ENCODE peak calls at places on chromosomes 1 and 21, in nine cellular contexts. A is neural progenitor cell, G is stomach, Y is HL-60, P is AG09309, S is astrocyte of the spinal cord, V is BJ, H is tibial nerve, E is kidney epithelial cell. N is an unnamed sample.

GRCh38 chr1:186008920-186009737 is 274.9 kb downstream of the HMCN1 start:
- DNase-seq in A (no peak), G (no peak), Y (no peak), P (no peak), S (peak; percentile 66), V (no peak), H (no peak), E (no peak), N (peak; percentile 78)

GRCh38 chr1:45512641-45513054 is 9.0 kb downstream of the PRDX1 start:
- DNase-seq in A (peak; percentile 84), G (peak; percentile 73), Y (no peak), P (no peak), S (peak; percentile 58), V (no peak), H (peak; percentile 73), E (no peak), N (no peak)

GRCh38 chr1:244447024-244447423 is 4.7 kb downstream of the ADSS2 start:
- DNase-seq in A (no peak), G (no peak), Y (no peak), P (no peak), S (no peak), V (no peak), H (no peak), E (no peak), N (no peak)

GRCh38 chr1:218480691-218481099 is 135.6 kb downstream of the TGFB2 start:
- DNase-seq in A (no peak), G (no peak), Y (no peak), P (peak; percentile 82), S (peak; percentile 88), V (peak; percentile 88), H (no peak), E (peak; percentile 71), N (no peak)

GRCh38 chr1:12552111-12552888 is 65.7 kb downstream of the DHRS3 start:
- DNase-seq in A (no peak), G (no peak), Y (no peak), P (no peak), S (no peak), V (no peak), H (no peak), E (no peak), N (no peak)

GRCh38 chr21:45091540-45092322 is 17.4 kb downstream of the ADARB1 start:
- DNase-seq in A (no peak), G (no peak), Y (no peak), P (no peak), S (peak; percentile 25), V (no peak), H (no peak), E (no peak), N (no peak)

GRCh38 chr1:21153336-21153735 is 23.4 kb downstream of the EIF4G3 start:
- DNase-seq in A (no peak), G (no peak), Y (no peak), P (no peak), S (no peak), V (no peak), H (no peak), E (no peak), N (no peak)

GRCh38 chr1:230140221-230141001 is 73.4 kb downstream of the GALNT2 start:
- DNase-seq in A (no peak), G (no peak), Y (no peak), P (no peak), S (peak; percentile 79), V (no peak), H (peak; percentile 26), E (no peak), N (no peak)

GRCh38 chr1:38870996-38871395 is 2.2 kb downstream of the MYCBP start:
- DNase-seq in A (no peak), G (no peak), Y (no peak), P (no peak), S (no peak), V (no peak), H (no peak), E (no peak), N (no peak)

GRCh38 chr1:42957229-42957879 is 1.3 kb downstream of the SLC2A1 start:
- DNase-seq in A (no peak), G (no peak), Y (no peak), P (no peak), S (no peak), V (no peak), H (no peak), E (no peak), N (no peak)

GRCh38 chr1:159473335-159473734 is 33.8 kb downstream of the OR10J1 start:
- DNase-seq in A (no peak), G (no peak), Y (no peak), P (no peak), S (no peak), V (no peak), H (no peak), E (no peak), N (no peak)

GRCh38 chr1:164803366-164803765 is 244.4 kb downstream of the PBX1 start:
- DNase-seq in A (no peak), G (no peak), Y (no peak), P (no peak), S (peak; percentile 73), V (no peak), H (no peak), E (peak; percentile 49), N (peak; percentile 56)

GRCh38 chr1:6137758-6138157 is 42.4 kb downstream of the CHD5 start:
- DNase-seq in A (peak; percentile 27), G (no peak), Y (no peak), P (no peak), S (no peak), V (no peak), H (no peak), E (no peak), N (no peak)

GRCh38 chr1:156320560-156320959 is 17.5 kb downstream of the CCT3 start:
- DNase-seq in A (no peak), G (no peak), Y (no peak), P (no peak), S (no peak), V (no peak), H (no peak), E (no peak), N (no peak)

DNA sequence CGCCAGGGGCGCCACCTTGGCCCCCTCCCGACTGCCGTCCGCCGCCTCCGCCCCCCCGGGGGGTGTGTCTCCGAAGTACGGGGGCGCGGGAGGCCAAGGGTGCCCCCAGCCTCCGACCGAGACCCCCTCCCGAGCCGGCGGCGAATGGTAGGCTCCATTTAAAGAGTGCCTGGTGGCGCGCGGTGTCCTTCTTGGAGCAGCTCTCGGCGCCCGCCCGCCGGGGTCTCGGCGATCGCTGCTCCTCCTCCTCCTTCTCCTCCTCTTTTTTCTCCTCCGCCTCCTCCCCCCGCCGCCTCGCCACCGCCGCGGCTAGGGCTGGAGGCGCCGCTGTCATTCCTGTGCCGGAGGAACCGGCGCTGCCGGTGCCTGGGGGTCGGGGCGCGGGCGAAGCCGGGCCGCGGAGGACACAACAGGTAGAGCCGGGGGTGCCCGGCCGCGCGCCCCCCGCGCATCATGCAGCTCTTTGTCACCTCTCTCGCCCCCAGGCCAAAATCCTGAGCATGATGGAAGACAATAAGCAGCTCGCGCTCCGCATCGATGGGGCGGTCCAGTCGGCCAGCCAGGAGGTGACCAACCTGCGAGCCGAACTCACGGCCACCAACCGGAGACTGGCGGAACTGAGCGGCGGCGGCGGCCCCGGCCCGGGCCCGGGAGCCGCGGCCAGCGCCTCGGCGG is at the start of gene KAZN:
- DNase-seq in A (peak; percentile 91), G (no peak), Y (no peak), P (no peak), S (peak; percentile 5), V (no peak), H (no peak), E (no peak), N (no peak)
- H3K4me3 ChIP-seq in A (peak within 1 kb of the TSS; percentile 70), G (peak within 1 kb of the TSS; percentile 46), Y (no peak within 1 kb of the TSS), P (peak within 1 kb of the TSS; percentile 47), S (peak within 1 kb of the TSS; percentile 40), V (no peak within 1 kb of the TSS), H (peak within 1 kb of the TSS; percentile 20), E (peak within 1 kb of the TSS; percentile 62), N (peak within 1 kb of the TSS; percentile 69)

GRCh38 chr21:41767606-41768370 is 936 bp upstream of the RIPK4 start:
- DNase-seq in A (peak; percentile 71), G (no peak), Y (no peak), P (no peak), S (no peak), V (no peak), H (no peak), E (peak; percentile 75), N (no peak)
- H3K4me3 ChIP-seq in A (no peak overlapping the region), G (peak overlapping the region; percentile 19), Y (no peak overlapping the region), P (peak overlapping the region; percentile 35), S (peak overlapping the region; percentile 2), V (peak overlapping the region; percentile 24), H (peak overlapping the region; percentile 7), E (peak overlapping the region; percentile 92), N (peak overlapping the region; percentile 37)

GRCh38 chr1:112849967-112850641 is 105.9 kb downstream of the SLC16A1 start:
- DNase-seq in A (no peak), G (no peak), Y (no peak), P (no peak), S (no peak), V (no peak), H (no peak), E (no peak), N (no peak)
- H3K4me3 ChIP-seq in A (peak overlapping the region; percentile 39), G (peak overlapping the region; percentile 38), Y (peak overlapping the region; percentile 31), P (peak overlapping the region; percentile 63), S (peak overlapping the region; percentile 34), V (peak overlapping the region; percentile 46), H (peak overlapping the region; percentile 18), E (peak overlapping the region; percentile 53), N (peak overlapping the region; percentile 48)

DNA sequence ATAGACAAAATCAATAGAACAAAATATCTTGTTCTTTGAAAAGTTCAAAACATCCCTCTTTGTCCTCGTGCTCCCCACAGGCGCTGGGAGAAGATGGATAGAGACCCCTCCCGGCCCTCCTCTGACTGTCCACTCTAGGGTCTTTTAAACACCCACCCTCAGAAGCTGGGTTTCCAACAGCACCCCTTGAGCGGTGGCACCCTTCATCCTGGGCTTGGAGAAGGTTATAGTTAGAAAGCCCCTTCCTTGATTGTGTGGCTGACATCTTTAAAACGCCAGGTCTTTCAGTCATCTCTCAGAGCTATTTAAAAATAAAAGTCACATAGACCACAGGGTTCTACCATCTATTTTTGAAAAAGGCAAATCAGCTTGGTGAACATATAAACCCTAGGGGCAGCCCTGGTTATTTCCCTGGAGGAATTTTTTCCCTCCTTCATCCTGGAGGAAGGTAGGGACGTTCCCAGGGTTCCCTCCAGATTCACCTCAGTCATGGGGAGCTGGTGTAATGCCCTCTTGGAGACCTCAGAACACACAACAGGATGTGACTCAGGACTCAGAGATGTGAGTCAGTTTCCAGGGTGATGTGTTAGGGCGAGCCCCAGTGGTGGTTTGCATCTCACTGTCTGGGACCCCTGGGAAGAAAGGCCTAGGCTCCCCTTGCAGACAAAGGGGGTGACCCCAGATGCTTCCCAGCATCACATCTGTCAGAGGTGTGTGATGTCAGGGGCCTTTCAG is 138.5 kb downstream of the CLIC6 start:
- DNase-seq in A (no peak), G (no peak), Y (no peak), P (peak; percentile 77), S (peak; percentile 96), V (peak; percentile 70), H (no peak), E (peak; percentile 97), N (peak; percentile 91)
- H3K4me3 ChIP-seq in A (no peak overlapping the region), G (no peak overlapping the region), Y (no peak overlapping the region), P (no peak overlapping the region), S (no peak overlapping the region), V (no peak overlapping the region), H (no peak overlapping the region), E (no peak overlapping the region), N (no peak overlapping the region)

DNA sequence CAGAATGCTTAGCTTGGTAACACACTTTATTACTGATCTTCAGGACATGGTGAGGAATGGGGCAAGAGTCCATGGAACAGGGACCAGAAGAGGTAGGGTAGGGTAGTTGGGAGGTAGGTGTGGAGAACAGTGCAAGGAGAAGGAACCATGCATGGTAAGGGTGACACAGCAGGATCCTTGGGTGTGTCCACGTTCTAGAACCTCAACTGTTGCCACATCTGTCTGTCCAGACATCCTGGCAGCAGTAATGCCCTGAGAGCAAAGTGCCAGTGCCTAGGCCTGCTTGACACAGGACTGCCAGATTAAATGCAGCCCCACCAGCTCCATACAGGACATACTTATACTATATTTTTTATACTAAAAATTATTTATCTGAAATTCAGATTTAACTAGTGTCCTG is 13.9 kb downstream of the DMAP1 start:
- DNase-seq in A (no peak), G (no peak), Y (peak; percentile 28), P (no peak), S (no peak), V (no peak), H (no peak), E (no peak), N (no peak)
- H3K4me3 ChIP-seq in A (no peak overlapping the region), G (no peak overlapping the region), Y (no peak overlapping the region), P (no peak overlapping the region), S (no peak overlapping the region), V (no peak overlapping the region), H (no peak overlapping the region), E (no peak overlapping the region), N (no peak overlapping the region)